ENCODE peak calls at places on chromosomes 3 and 15, in seven cellular contexts. A is body of pancreas; T is foreskin fibroblast; V is brain microvascular endothelial cell; H is HEK293T; I is effector memory CD4-positive, alpha-beta T cell; W is non-pigmented ciliary epithelial cell. O is an unnamed sample.

GRCh38 chr3:128383316-128384235 is 83.1 kb downstream of the DNAJB8 start:
- DNase-seq in H (peak; percentile 64), W (no peak), V (no peak), I (no peak), T (peak; percentile 87), A (peak; percentile 91), O (no peak)

GRCh38 chr15:70503073-70503745 is 260.1 kb downstream of the UACA start:
- DNase-seq in W (no peak), V (no peak), T (no peak), I (no peak), H (no peak), A (no peak), O (no peak)

GRCh38 chr15:90035835-90036220 is 34.7 kb downstream of the ZNF710 start:
- DNase-seq in V (no peak), I (no peak), A (no peak), T (no peak), H (no peak), W (no peak), O (no peak)

GRCh38 chr3:100970537-100970936 is 22.7 kb downstream of the ABI3BP start:
- DNase-seq in W (no peak), A (no peak), T (no peak), I (no peak), H (no peak), V (no peak), O (no peak)

GRCh38 chr15:48868549-48868948 is 9.4 kb upstream of the EID1 start:
- DNase-seq in T (peak; percentile 84), A (no peak), H (no peak), I (no peak), W (peak; percentile 80), V (peak; percentile 56), O (no peak)

GRCh38 chr3:170768334-170768801 is 101.6 kb downstream of the RPL22L1 start:
- DNase-seq in W (no peak), T (peak; percentile 55), V (peak; percentile 49), H (no peak), A (no peak), I (no peak), O (no peak)

GRCh38 chr15:60217161-60217560 is 180.6 kb downstream of the ANXA2 start:
- DNase-seq in W (no peak), I (no peak), H (no peak), V (no peak), T (no peak), A (no peak), O (no peak)

GRCh38 chr3:157313186-157313585 is 123.5 kb upstream of the PTX3 start:
- DNase-seq in T (no peak), A (no peak), V (no peak), I (no peak), W (no peak), H (no peak), O (no peak)

GRCh38 chr3:178439504-178439903 is 96.7 kb upstream of the KCNMB2 start:
- DNase-seq in V (peak; percentile 62), W (no peak), H (no peak), I (no peak), T (peak; percentile 74), A (no peak), O (no peak)

GRCh38 chr3:168096210-168096795 is 579 bp upstream of the GOLIM4 start:
- DNase-seq in I (no peak), V (peak; percentile 90), W (peak; percentile 75), H (peak; percentile 70), T (peak; percentile 95), A (peak; percentile 71), O (no peak)

GRCh38 chr3:184417619-184418327 is 37.9 kb downstream of the CHRD start:
- DNase-seq in W (no peak), T (peak; percentile 82), A (peak; percentile 81), V (peak; percentile 48), H (peak; percentile 73), I (peak; percentile 10), O (peak; percentile 61)

GRCh38 chr15:85019815-85020590 is 38.3 kb downstream of the PDE8A start:
- DNase-seq in I (no peak), V (no peak), W (no peak), H (no peak), A (no peak), T (no peak), O (no peak)

GRCh38 chr15:37823601-37824275 is 110.7 kb upstream of the TMCO5A start:
- DNase-seq in W (no peak), H (no peak), T (no peak), V (no peak), I (no peak), A (no peak), O (no peak)

GRCh38 chr15:90756916-90757315 is 39.8 kb downstream of the BLM start:
- DNase-seq in W (no peak), T (no peak), H (no peak), I (no peak), A (no peak), V (no peak), O (no peak)

GRCh38 chr15:97955040-97955439 is 5.5 kb upstream of the ARRDC4 start:
- DNase-seq in V (no peak), A (no peak), T (no peak), W (no peak), I (no peak), H (no peak), O (no peak)